ENCODE peak calls at places on chromosomes 13 and 19, in six cellular contexts. B is sigmoid colon, X is tibial nerve, Q is LNCaP clone FGC, T is brain microvascular endothelial cell, E is breast epithelium. P is an unnamed sample.

GRCh38 chr13:33479066-33479465 is 193.5 kb upstream of the STARD13 start:
- DNase-seq in T (no peak), Q (no peak), B (no peak), X (no peak), E (no peak), P (no peak)

GRCh38 chr13:113209336-113209879 is at the start of gene CUL4A:
- DNase-seq in B (peak), Q (no peak), E (peak), T (peak), X (peak), P (peak)

GRCh38 chr19:53545271-53546065 is 7.5 kb downstream of the ZNF331 start:
- DNase-seq in T (peak), X (no peak), E (no peak), B (no peak), Q (no peak), P (peak)

GRCh38 chr19:4452230-4452990 is 5.2 kb downstream of the UBXN6 start:
- DNase-seq in T (no peak), B (no peak), Q (no peak), E (no peak), X (no peak), P (no peak)

GRCh38 chr13:110716235-110716505 is 2.7 kb downstream of the ING1 start:
- DNase-seq in B (peak), T (peak), X (peak), Q (no peak), E (no peak), P (peak)

GRCh38 chr19:49712397-49712859 is 21.5 kb downstream of the CPT1C start:
- DNase-seq in B (peak), Q (no peak), X (no peak), T (no peak), E (peak), P (no peak)

GRCh38 chr19:5694167-5694951 is 4.3 kb downstream of the RPL36 start:
- DNase-seq in B (peak), E (no peak), T (no peak), Q (no peak), X (no peak), P (no peak)

GRCh38 chr13:95800455-95800854 is 123.5 kb downstream of the DNAJC3 start:
- DNase-seq in E (no peak), X (no peak), B (no peak), Q (no peak), T (no peak), P (no peak)

GRCh38 chr13:107808388-107808787 is 406.9 kb downstream of the LIG4 start:
- DNase-seq in E (no peak), Q (no peak), T (no peak), B (no peak), X (no peak), P (no peak)

GRCh38 chr13:40116008-40116407 is 460.5 kb downstream of the COG6 start:
- DNase-seq in B (no peak), X (no peak), Q (no peak), T (peak), E (no peak), P (no peak)

GRCh38 chr19:7500811-7501450 is 12.1 kb upstream of the PEX11G start:
- DNase-seq in Q (peak), B (no peak), E (no peak), X (no peak), T (peak), P (peak)

GRCh38 chr13:44296856-44297255 is 76.8 kb upstream of the SERP2 start:
- DNase-seq in T (no peak), X (no peak), Q (no peak), B (no peak), E (no peak), P (no peak)

GRCh38 chr19:49806613-49806946 is 6.5 kb downstream of the FUZ start:
- DNase-seq in Q (no peak), T (no peak), E (no peak), X (no peak), B (no peak), P (no peak)

GRCh38 chr13:105074756-105075155 is 1460.7 kb downstream of the EFNB2 start:
- DNase-seq in Q (no peak), B (no peak), X (no peak), T (no peak), E (no peak), P (no peak)

GRCh38 chr13:30292325-30292724 is 15.0 kb downstream of the KATNAL1 start:
- DNase-seq in B (no peak), T (no peak), X (no peak), Q (no peak), E (no peak), P (no peak)

DNA sequence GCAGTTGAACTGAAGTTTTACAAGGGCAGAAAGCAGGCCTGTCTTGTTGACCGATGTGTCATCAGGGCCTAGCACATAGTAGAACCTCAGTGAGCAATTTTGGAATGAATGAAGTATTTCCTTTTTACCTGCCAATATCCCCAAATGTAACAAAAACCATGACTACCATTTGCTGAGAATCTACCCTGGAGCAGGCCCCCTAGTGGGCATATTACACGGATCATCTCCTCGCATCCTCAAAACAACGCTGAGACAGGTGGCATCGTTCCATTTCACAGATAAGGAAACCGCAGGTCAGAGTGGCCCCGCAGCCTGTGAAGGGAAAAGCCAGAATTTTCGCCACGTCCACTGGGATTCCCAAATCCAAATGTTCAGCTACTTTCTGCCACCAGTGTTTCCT is 77.9 kb downstream of the CACNA1A start:
- DNase-seq in Q (no peak), T (peak), X (no peak), B (no peak), E (no peak), P (no peak)
- TF ChIP-seq CTCF in Q (peak), T (peak), X (no peak), B (no peak), E (no peak), P (peak)

GRCh38 chr19:47419037-47419783 is at the start of gene MEIS3:
- DNase-seq in T (no peak), B (no peak), X (no peak), Q (no peak), E (no peak), P (no peak)
- H3K4me3 ChIP-seq in T (peak), B (peak), X (peak), Q (no peak), E (peak), P (peak)

GRCh38 chr13:99063178-99063577 is 85.3 kb upstream of the DOCK9 start:
- DNase-seq in B (no peak), X (no peak), T (no peak), E (no peak), Q (no peak), P (no peak)
- TF ChIP-seq CTCF in B (no peak), X (no peak), T (no peak), E (no peak), Q (no peak), P (no peak)

GRCh38 chr19:16822648-16823047 is 6.5 kb upstream of the SIN3B start:
- DNase-seq in T (no peak), X (no peak), E (no peak), Q (no peak), B (no peak), P (no peak)

GRCh38 chr19:16825312-16826168 is 3.7 kb upstream of the SIN3B start:
- DNase-seq in X (peak), E (peak), B (peak), Q (peak), T (peak), P (peak)

GRCh38 chr19:16821081-16821480 is 8.1 kb upstream of the SIN3B start:
- DNase-seq in B (no peak), E (no peak), X (no peak), Q (no peak), T (no peak), P (no peak)

GRCh38 chr19:16828990-16829821 is at the start of gene SIN3B:
- DNase-seq in E (peak), T (peak), X (peak), B (peak), Q (peak), P (peak)

DNA sequence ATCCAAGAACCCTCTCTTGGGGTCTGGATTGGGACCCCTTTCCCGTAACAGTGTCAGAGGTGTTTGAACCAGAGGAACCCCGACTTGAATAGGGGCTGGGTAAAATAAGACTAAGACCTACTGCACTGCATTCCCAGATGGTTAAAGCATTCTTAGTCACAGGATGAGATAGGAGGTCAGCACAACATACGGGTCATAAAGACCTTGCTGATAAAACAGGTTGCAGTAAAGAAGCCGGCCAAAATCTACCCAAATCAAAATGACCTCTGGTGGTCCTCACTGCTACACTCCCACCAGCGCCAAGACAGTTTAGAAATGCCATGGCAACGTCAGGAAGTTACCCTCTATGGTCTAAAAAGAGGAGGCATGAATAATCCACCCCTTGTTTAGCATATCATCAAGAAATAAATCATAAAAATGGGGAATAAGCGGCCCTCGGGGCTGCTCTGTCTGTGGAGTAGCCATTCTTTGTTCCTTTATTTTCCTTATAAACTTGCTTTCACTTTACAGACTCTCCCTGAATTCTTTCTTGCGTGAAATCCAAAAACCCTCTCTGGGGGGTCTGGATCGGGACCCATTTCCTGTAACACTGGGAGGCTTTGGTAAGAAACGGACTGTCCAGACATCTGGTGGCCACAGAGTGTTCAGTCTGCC is 4.4 kb upstream of the SIN3B start:
- DNase-seq in X (no peak), B (no peak), E (no peak), T (peak), Q (no peak), P (no peak)
- H3K4me3 ChIP-seq in X (peak), B (peak), E (peak), T (peak), Q (peak), P (peak)

GRCh38 chr13:49714757-49715156 is 23.5 kb upstream of the EBPL start:
- DNase-seq in T (no peak), B (no peak), Q (no peak), E (no peak), X (no peak), P (no peak)
- TF ChIP-seq CTCF in T (no peak), B (no peak), Q (no peak), E (no peak), X (no peak), P (no peak)

P was measured in prostate gland.